ENCODE peak calls at places on chromosome 6, in seven cellular contexts. Y, D, S, C, G, Q and V are unnamed samples.

GRCh38 chr6:157859775-157860504 is 36.9 kb downstream of the SNX9 start:
- DNase-seq in Y (no peak), D (no peak), S (no peak), C (no peak), G (no peak), Q (no peak), V (peak)

GRCh38 chr6:144305567-144305966 is 20.4 kb downstream of the UTRN start:
- DNase-seq in Y (no peak), D (no peak), S (no peak), C (no peak), G (no peak), Q (no peak), V (no peak)

GRCh38 chr6:81743649-81744048 is 8.8 kb downstream of the TENT5A start:
- DNase-seq in Y (no peak), D (no peak), S (peak), C (no peak), G (no peak), Q (no peak), V (no peak)

GRCh38 chr6:27297857-27298730 is 14.0 kb downstream of the POM121L2 start:
- DNase-seq in Y (peak), D (no peak), S (peak), C (no peak), G (no peak), Q (no peak), V (no peak)

GRCh38 chr6:150261997-150262396 is 106.8 kb upstream of the IYD start:
- DNase-seq in Y (no peak), D (no peak), S (no peak), C (no peak), G (no peak), Q (no peak), V (no peak)

GRCh38 chr6:126944512-126944911 is 174.0 kb upstream of the RSPO3 start:
- DNase-seq in Y (no peak), D (no peak), S (no peak), C (no peak), G (no peak), Q (no peak), V (no peak)

GRCh38 chr6:26044140-26045045 is 42.8 kb upstream of the HFE start:
- DNase-seq in Y (no peak), D (no peak), S (peak), C (no peak), G (no peak), Q (no peak), V (peak)

GRCh38 chr6:52929321-52930164 is 20.0 kb upstream of the GSTA3 start:
- DNase-seq in Y (no peak), D (no peak), S (peak), C (no peak), G (no peak), Q (no peak), V (peak)

GRCh38 chr6:53338304-53338703 is 10.4 kb downstream of the ELOVL5 start:
- DNase-seq in Y (no peak), D (no peak), S (no peak), C (no peak), G (no peak), Q (no peak), V (no peak)

GRCh38 chr6:117168296-117169059 is 96.9 kb upstream of the VGLL2 start:
- DNase-seq in Y (no peak), D (no peak), S (peak), C (no peak), G (no peak), Q (no peak), V (no peak)

GRCh38 chr6:85490516-85491248 is 40.8 kb downstream of the NT5E start:
- DNase-seq in Y (no peak), D (no peak), S (peak), C (no peak), G (no peak), Q (no peak), V (peak)

GRCh38 chr6:73732845-73733675 is 37.1 kb downstream of the CD109 start:
- DNase-seq in Y (peak), D (peak), S (peak), C (peak), G (peak), Q (peak), V (peak)

GRCh38 chr6:5766260-5766659 is 240.5 kb downstream of the NRN1 start:
- DNase-seq in Y (no peak), D (no peak), S (peak), C (no peak), G (no peak), Q (no peak), V (peak)

GRCh38 chr6:40999498-41000070 is 39.4 kb downstream of the UNC5CL start:
- DNase-seq in Y (no peak), D (no peak), S (peak), C (peak), G (peak), Q (no peak), V (peak)

GRCh38 chr6:24547243-24547642 is 52.5 kb downstream of the ALDH5A1 start:
- DNase-seq in Y (peak), D (no peak), S (peak), C (peak), G (no peak), Q (no peak), V (no peak)

GRCh38 chr6:135811172-135811571 is 40.3 kb upstream of the PDE7B start:
- DNase-seq in Y (no peak), D (no peak), S (no peak), C (no peak), G (no peak), Q (no peak), V (no peak)

GRCh38 chr6:20640181-20640580 is 105.9 kb downstream of the CDKAL1 start:
- DNase-seq in Y (no peak), D (peak), S (no peak), C (no peak), G (no peak), Q (no peak), V (no peak)

GRCh38 chr6:55836481-55836880 is 38.9 kb downstream of the BMP5 start:
- DNase-seq in Y (no peak), D (no peak), S (no peak), C (no peak), G (no peak), Q (no peak), V (no peak)

GRCh38 chr6:145233955-145234354 is 501.4 kb downstream of the EPM2A start:
- DNase-seq in Y (no peak), D (no peak), S (no peak), C (no peak), G (no peak), Q (no peak), V (no peak)

GRCh38 chr6:11854418-11855165 is 76.0 kb upstream of the ADTRP start:
- DNase-seq in Y (no peak), D (no peak), S (peak), C (no peak), G (no peak), Q (no peak), V (peak)

GRCh38 chr6:158024566-158025297 is 43.1 kb downstream of the SYNJ2 start:
- DNase-seq in Y (no peak), D (no peak), S (no peak), C (no peak), G (no peak), Q (no peak), V (no peak)

GRCh38 chr6:117491916-117492315 is 9.4 kb downstream of the DCBLD1 start:
- DNase-seq in Y (no peak), D (no peak), S (peak), C (no peak), G (no peak), Q (no peak), V (peak)

GRCh38 chr6:52015953-52016352 is 71.5 kb downstream of the PKHD1 start:
- DNase-seq in Y (no peak), D (no peak), S (no peak), C (no peak), G (no peak), Q (no peak), V (no peak)

GRCh38 chr6:110874880-110875547 is 429 bp downstream of the AMD1 start:
- DNase-seq in Y (no peak), D (no peak), S (no peak), C (peak), G (no peak), Q (peak), V (peak)

GRCh38 chr6:169229611-169230321 is 23.9 kb downstream of the THBS2 start:
- DNase-seq in Y (no peak), D (no peak), S (no peak), C (no peak), G (no peak), Q (no peak), V (no peak)

GRCh38 chr6:8499540-8499939 is 64.2 kb upstream of the SLC35B3 start:
- DNase-seq in Y (no peak), D (peak), S (peak), C (no peak), G (no peak), Q (no peak), V (peak)

GRCh38 chr6:130406935-130407532 is 41.2 kb downstream of the TMEM200A start:
- DNase-seq in Y (no peak), D (no peak), S (peak), C (no peak), G (no peak), Q (no peak), V (no peak)

GRCh38 chr6:22470454-22471368 is 98.7 kb upstream of the HDGFL1 start:
- DNase-seq in Y (no peak), D (no peak), S (peak), C (no peak), G (peak), Q (no peak), V (peak)

GRCh38 chr6:156700440-156701057 is 76.6 kb upstream of the ARID1B start:
- DNase-seq in Y (no peak), D (no peak), S (no peak), C (no peak), G (no peak), Q (no peak), V (no peak)